ENCODE peak calls at places on chromosomes 2 and 18, in seven cellular contexts. Q is GM12878, F is IMR-90, B is GM23248, J is HepG2, A is neural progenitor cell, M is astrocyte. D is an unnamed sample.

GRCh38 chr18:57710226-57710625 is 88.6 kb upstream of the NARS1 start:
- DNase-seq in Q (no peak), J (no peak), F (no peak), M (no peak), B (no peak), A (no peak), D (no peak)

GRCh38 chr18:421236-422155 is 79.0 kb downstream of the COLEC12 start:
- DNase-seq in Q (no peak), A (no peak), F (peak; percentile 64), M (peak; percentile 73), B (peak; percentile 78), J (peak; percentile 14), D (peak; percentile 30)

GRCh38 chr2:109396338-109397180 is 217.2 kb downstream of the SEPTIN10 start:
- DNase-seq in M (no peak), J (no peak), B (no peak), F (no peak), Q (no peak), A (no peak), D (peak; percentile 55)

GRCh38 chr2:10497797-10498251 is 49.7 kb upstream of the ODC1 start:
- DNase-seq in B (peak; percentile 98), M (peak; percentile 79), F (peak; percentile 83), J (peak; percentile 52), A (no peak), Q (no peak), D (peak; percentile 93)

GRCh38 chr18:61893304-61893970 is 630 bp upstream of the RNF152 start:
- DNase-seq in J (no peak), Q (no peak), M (no peak), B (peak; percentile 78), F (peak; percentile 61), A (peak; percentile 81), D (no peak)

GRCh38 chr18:43341014-43341413 is 63.7 kb upstream of the SYT4 start:
- DNase-seq in J (no peak), Q (no peak), A (no peak), F (no peak), B (no peak), M (no peak), D (no peak)

GRCh38 chr18:23259701-23260661 is 124.7 kb downstream of the CABLES1 start:
- DNase-seq in A (peak; percentile 91), M (peak; percentile 80), F (peak; percentile 82), B (peak; percentile 87), J (peak; percentile 56), Q (no peak), D (peak; percentile 89)

GRCh38 chr2:134845719-134846118 is 7.3 kb downstream of the ACMSD start:
- DNase-seq in M (peak; percentile 85), B (peak; percentile 64), F (peak; percentile 70), A (no peak), J (no peak), Q (no peak), D (peak; percentile 79)

GRCh38 chr2:172438064-172438421 is 10.7 kb downstream of the ITGA6 start:
- DNase-seq in Q (no peak), J (no peak), A (no peak), F (peak; percentile 22), B (peak; percentile 40), M (no peak), D (peak; percentile 39)

GRCh38 chr18:48238206-48238605 is 171.0 kb downstream of the ZBTB7C start:
- DNase-seq in A (no peak), F (no peak), B (no peak), Q (no peak), M (peak; percentile 59), J (no peak), D (peak; percentile 49)

GRCh38 chr2:99881901-99882591 is 260.3 kb downstream of the AFF3 start:
- DNase-seq in F (peak; percentile 95), J (no peak), M (peak; percentile 96), Q (no peak), A (no peak), B (peak; percentile 13), D (peak; percentile 60)

GRCh38 chr18:49491534-49491856 is 4.5 kb upstream of the C18orf32 start:
- DNase-seq in J (no peak), M (no peak), F (no peak), A (no peak), B (no peak), Q (no peak), D (no peak)

GRCh38 chr2:85854897-85855296 is 33.9 kb downstream of the ST3GAL5 start:
- DNase-seq in F (no peak), J (no peak), B (no peak), A (no peak), M (no peak), Q (no peak), D (no peak)

GRCh38 chr2:128041561-128041960 is 13.7 kb upstream of the SAP130 start:
- DNase-seq in Q (no peak), M (no peak), A (peak; percentile 24), B (no peak), F (no peak), J (no peak), D (no peak)

GRCh38 chr18:25594351-25594750 is 242.4 kb upstream of the ZNF521 start:
- DNase-seq in Q (no peak), B (peak; percentile 8), M (peak; percentile 71), A (no peak), J (no peak), F (peak; percentile 16), D (peak; percentile 6)

GRCh38 chr2:177260398-177260797 is 4.1 kb downstream of the NFE2L2 start:
- DNase-seq in F (no peak), Q (no peak), A (no peak), M (no peak), J (no peak), B (no peak), D (no peak)
- H3K4me1 ChIP-seq in F (peaks cover 3% of the 10 kb centered on the region), Q (peaks cover 3% of the 10 kb centered on the region), A (peaks cover 15% of the 10 kb centered on the region), M (peaks cover 10% of the 10 kb centered on the region), J (peaks cover 66% of the 10 kb centered on the region), B (peaks cover 28% of the 10 kb centered on the region), D (peaks cover 15% of the 10 kb centered on the region)

GRCh38 chr2:16899958-16900357 is 234.3 kb upstream of the CYRIA start:
- DNase-seq in Q (no peak), M (no peak), J (no peak), A (no peak), B (no peak), F (no peak), D (no peak)
- H2AFZ ChIP-seq in Q (no peak overlapping the region), M (no peak overlapping the region), J (no peak overlapping the region), A (no peak overlapping the region), B (no peak overlapping the region), F (no peak overlapping the region), D (no peak overlapping the region)

GRCh38 chr18:59628995-59629394 is 68.2 kb downstream of the CCBE1 start:
- DNase-seq in F (peak; percentile 45), J (no peak), B (no peak), Q (no peak), M (no peak), A (no peak), D (no peak)
- H4K20me1 ChIP-seq in F (peaks cover 16% of the 10 kb centered on the region), J (no peaks in the 10 kb centered on the region), B (no peaks in the 10 kb centered on the region), Q (no peaks in the 10 kb centered on the region), M (peaks cover 7% of the 10 kb centered on the region), A (no peaks in the 10 kb centered on the region), D (no peaks in the 10 kb centered on the region)

GRCh38 chr2:120767486-120768005 is 31.9 kb downstream of the GLI2 start:
- DNase-seq in Q (no peak), B (no peak), J (no peak), F (no peak), A (no peak), M (no peak), D (no peak)
- H3K4me1 ChIP-seq in Q (no peaks in the 10 kb centered on the region), B (peaks cover 49% of the 10 kb centered on the region), J (no peaks in the 10 kb centered on the region), F (peaks cover 70% of the 10 kb centered on the region), A (peaks cover 40% of the 10 kb centered on the region), M (peaks cover 60% of the 10 kb centered on the region), D (peaks cover 15% of the 10 kb centered on the region)

DNA sequence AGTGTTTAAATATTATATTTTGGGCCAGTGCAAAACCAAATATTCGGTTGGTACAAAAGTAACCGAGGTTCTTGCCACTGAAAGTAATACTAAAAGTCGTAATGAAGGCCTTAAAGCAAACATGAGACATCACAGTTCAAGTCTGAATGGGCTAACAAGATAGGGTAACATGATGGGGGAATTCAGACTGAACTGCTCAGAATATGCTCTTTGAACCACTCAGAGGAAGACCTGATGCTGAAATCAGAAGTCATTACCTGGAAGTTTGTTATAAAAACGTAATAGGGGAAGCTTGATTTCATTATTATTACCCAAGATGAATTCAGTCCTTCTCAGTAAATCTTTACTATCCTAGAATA is 26.6 kb downstream of the CDKL4 start:
- DNase-seq in B (no peak), F (no peak), J (no peak), Q (no peak), A (no peak), M (no peak), D (no peak)
- H2AFZ ChIP-seq in B (no peak overlapping the region), F (no peak overlapping the region), J (no peak overlapping the region), Q (no peak overlapping the region), A (no peak overlapping the region), M (no peak overlapping the region), D (no peak overlapping the region)

GRCh38 chr2:223923976-223924375 is 21.2 kb downstream of the WDFY1 start:
- DNase-seq in J (no peak), M (peak; percentile 37), B (peak; percentile 17), F (no peak), A (no peak), Q (no peak), D (no peak)

GRCh38 chr2:223920109-223920508 is 25.0 kb downstream of the WDFY1 start:
- DNase-seq in A (no peak), Q (no peak), B (no peak), J (no peak), F (no peak), M (no peak), D (no peak)

GRCh38 chr2:223918671-223919134 is 26.4 kb downstream of the WDFY1 start:
- DNase-seq in B (no peak), A (no peak), Q (no peak), J (no peak), M (no peak), F (no peak), D (no peak)

GRCh38 chr2:223922308-223922707 is 22.8 kb downstream of the WDFY1 start:
- DNase-seq in M (no peak), J (no peak), F (no peak), B (no peak), A (no peak), Q (no peak), D (no peak)

GRCh38 chr2:223921204-223921603 is 23.9 kb downstream of the WDFY1 start:
- DNase-seq in B (no peak), A (no peak), M (no peak), Q (no peak), F (no peak), J (no peak), D (no peak)
- H4K20me1 ChIP-seq in B (peaks cover 4% of the 10 kb centered on the region), A (peaks cover 7% of the 10 kb centered on the region), M (peaks cover 62% of the 10 kb centered on the region), Q (peaks cover 3% of the 10 kb centered on the region), F (peaks cover 55% of the 10 kb centered on the region), J (peaks cover 3% of the 10 kb centered on the region), D (no peaks in the 10 kb centered on the region)

GRCh38 chr2:205705511-205706397 is 23.5 kb downstream of the NRP2 start:
- DNase-seq in Q (no peak), F (no peak), A (no peak), M (no peak), J (no peak), B (no peak), D (no peak)
- H3K4me1 ChIP-seq in Q (peaks cover 46% of the 10 kb centered on the region), F (peaks cover 41% of the 10 kb centered on the region), A (peaks cover 68% of the 10 kb centered on the region), M (peaks cover 76% of the 10 kb centered on the region), J (peaks cover 44% of the 10 kb centered on the region), B (peaks cover 31% of the 10 kb centered on the region), D (peaks cover 36% of the 10 kb centered on the region)